ENCODE peak calls at places on chromosomes 4 and X, in ten cellular contexts. N is HuH-7.5; J is prostate gland; M is activated naive CD8-positive, alpha-beta T cell treated with anti-CD3 and anti-CD28 coated beads, Interleukin-2, amount 50 U/mL, for 24 hours; H is NCI-H1930; X is thoracic aorta; A is EL; Y is CD8-positive, alpha-beta memory T cell; V is T-cell; T is GM20000. S is an unnamed sample.

GRCh38 chr4:113540859-113541258 is 220.7 kb downstream of the CAMK2D start:
- DNase-seq in N (no peak), J (no peak), M (peak), H (no peak), X (no peak), A (no peak), Y (no peak), V (no peak), T (no peak), S (no peak)

GRCh38 chr4:98851806-98852205 is 77.1 kb downstream of the EIF4E start:
- DNase-seq in N (no peak), J (no peak), M (no peak), H (no peak), X (no peak), A (peak), Y (no peak), V (no peak), T (no peak), S (no peak)

GRCh38 chr4:112189754-112190153 is 41.8 kb upstream of the AP1AR start:
- DNase-seq in N (no peak), J (no peak), M (no peak), H (no peak), X (no peak), A (no peak), Y (no peak), V (no peak), T (no peak), S (no peak)

GRCh38 chr4:94571720-94572119 is 120.0 kb downstream of the PDLIM5 start:
- DNase-seq in N (no peak), J (no peak), M (no peak), H (no peak), X (no peak), A (no peak), Y (no peak), V (no peak), T (no peak), S (no peak)

GRCh38 chr4:92359481-92359880 is 55.7 kb downstream of the GRID2 start:
- DNase-seq in N (no peak), J (no peak), M (no peak), H (no peak), X (no peak), A (no peak), Y (no peak), V (no peak), T (no peak), S (no peak)

GRCh38 chr4:53644607-53645006 is 53.3 kb upstream of the LNX1 start:
- DNase-seq in N (peak), J (peak), M (no peak), H (no peak), X (no peak), A (no peak), Y (no peak), V (no peak), T (no peak), S (no peak)

GRCh38 chrX:3651272-3651671 is 62.2 kb downstream of the PRKX start:
- DNase-seq in N (no peak), J (no peak), M (no peak), H (no peak), X (no peak), A (peak), Y (no peak), V (no peak), T (no peak), S (no peak)

GRCh38 chrX:56947695-56948094 is 47.6 kb downstream of the SPIN3 start:
- DNase-seq in N (no peak), J (no peak), M (no peak), H (no peak), X (no peak), A (peak), Y (no peak), V (no peak), T (no peak), S (no peak)

GRCh38 chrX:69150294-69150960 is 14.8 kb downstream of the PJA1 start:
- DNase-seq in N (no peak), J (no peak), M (no peak), H (no peak), X (no peak), A (no peak), Y (no peak), V (no peak), T (no peak), S (no peak)